ENCODE peak calls at places on chromosomes 3 and 15, in five cellular contexts. One of them, this sample, is unnamed. For H3K4me1, the result is how much of the 10 kb centered on the place peaks cover.

GRCh38 chr15:101479851-101480612 is 9.5 kb downstream of the PCSK6 start:
- DNase-seq in tibial artery: no peak
- DNase-seq in uterus: no peak
- DNase-seq in effector memory CD4-positive, alpha-beta T cell: no peak
- DNase-seq in adrenal gland: no peak
- DNase-seq in this sample: no peak

GRCh38 chr15:84684092-84684491 is 26.1 kb upstream of the NMB start:
- DNase-seq in uterus: no peak
- DNase-seq in adrenal gland: no peak
- DNase-seq in effector memory CD4-positive, alpha-beta T cell: no peak
- DNase-seq in tibial artery: no peak
- DNase-seq in this sample: no peak

GRCh38 chr3:193572426-193572908 is 17.8 kb upstream of the ATP13A4 start:
- DNase-seq in tibial artery: no peak
- DNase-seq in adrenal gland: peak
- DNase-seq in effector memory CD4-positive, alpha-beta T cell: no peak
- DNase-seq in uterus: peak
- DNase-seq in this sample: peak

GRCh38 chr15:73862276-73862675 is 11.1 kb upstream of the TBC1D21 start:
- DNase-seq in uterus: no peak
- DNase-seq in effector memory CD4-positive, alpha-beta T cell: no peak
- DNase-seq in tibial artery: no peak
- DNase-seq in adrenal gland: no peak
- DNase-seq in this sample: no peak

GRCh38 chr3:148319161-148319915 is 378.4 kb upstream of the AGTR1 start:
- DNase-seq in adrenal gland: no peak
- DNase-seq in uterus: no peak
- DNase-seq in effector memory CD4-positive, alpha-beta T cell: no peak
- DNase-seq in tibial artery: no peak
- DNase-seq in this sample: no peak

GRCh38 chr15:72585659-72586058 is 68.8 kb upstream of the GOLGA6B start:
- DNase-seq in effector memory CD4-positive, alpha-beta T cell: no peak
- DNase-seq in uterus: no peak
- DNase-seq in adrenal gland: no peak
- DNase-seq in tibial artery: no peak
- DNase-seq in this sample: no peak

GRCh38 chr3:58429657-58430056 is 4.0 kb downstream of the PDHB start:
- DNase-seq in adrenal gland: no peak
- DNase-seq in tibial artery: no peak
- DNase-seq in uterus: no peak
- DNase-seq in effector memory CD4-positive, alpha-beta T cell: no peak
- DNase-seq in this sample: no peak

GRCh38 chr3:1477669-1478068 is 384.8 kb downstream of the CNTN6 start:
- DNase-seq in uterus: no peak
- DNase-seq in adrenal gland: no peak
- DNase-seq in effector memory CD4-positive, alpha-beta T cell: no peak
- DNase-seq in tibial artery: no peak
- DNase-seq in this sample: no peak

GRCh38 chr15:31020542-31020941 is 29.1 kb upstream of the MTMR10 start:
- DNase-seq in adrenal gland: no peak
- DNase-seq in uterus: no peak
- DNase-seq in tibial artery: no peak
- DNase-seq in effector memory CD4-positive, alpha-beta T cell: no peak
- DNase-seq in this sample: no peak

DNA sequence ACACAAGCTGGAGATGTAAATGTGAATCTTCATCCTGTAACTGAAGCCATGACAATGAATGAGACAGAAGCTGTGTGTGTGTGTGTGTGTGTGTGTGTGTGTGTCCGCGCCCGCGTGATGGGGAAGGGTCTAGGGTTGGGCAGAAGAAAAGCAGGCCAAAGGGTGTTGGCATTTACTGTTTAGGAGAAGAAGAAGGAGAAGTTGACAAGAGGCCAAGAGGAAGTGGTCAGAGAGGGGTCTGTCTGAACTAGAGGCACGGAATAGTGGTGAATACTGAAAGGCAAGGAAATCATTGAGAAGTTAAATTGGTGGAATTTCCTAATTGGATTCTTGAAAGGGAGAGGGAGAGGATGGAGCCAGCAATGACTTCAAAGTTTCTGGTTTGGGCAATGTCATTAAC is 5.6 kb upstream of the NCEH1 start:
- DNase-seq in adrenal gland: peak
- DNase-seq in uterus: no peak
- DNase-seq in effector memory CD4-positive, alpha-beta T cell: no peak
- DNase-seq in tibial artery: no peak
- DNase-seq in this sample: no peak
- H3K4me1 ChIP-seq in adrenal gland: under half
- H3K4me1 ChIP-seq in uterus: under half
- H3K4me1 ChIP-seq in effector memory CD4-positive, alpha-beta T cell: under half
- H3K4me1 ChIP-seq in tibial artery: under half
- H3K4me1 ChIP-seq in this sample: under half

GRCh38 chr15:65612616-65612946 is 1.6 kb upstream of the INTS14 start:
- DNase-seq in effector memory CD4-positive, alpha-beta T cell: no peak
- DNase-seq in uterus: no peak
- DNase-seq in adrenal gland: no peak
- DNase-seq in tibial artery: no peak
- DNase-seq in this sample: no peak
- H3K4me3 ChIP-seq in effector memory CD4-positive, alpha-beta T cell: no peak
- H3K4me3 ChIP-seq in uterus: no peak
- H3K4me3 ChIP-seq in adrenal gland: no peak
- H3K4me3 ChIP-seq in tibial artery: no peak
- H3K4me3 ChIP-seq in this sample: no peak

DNA sequence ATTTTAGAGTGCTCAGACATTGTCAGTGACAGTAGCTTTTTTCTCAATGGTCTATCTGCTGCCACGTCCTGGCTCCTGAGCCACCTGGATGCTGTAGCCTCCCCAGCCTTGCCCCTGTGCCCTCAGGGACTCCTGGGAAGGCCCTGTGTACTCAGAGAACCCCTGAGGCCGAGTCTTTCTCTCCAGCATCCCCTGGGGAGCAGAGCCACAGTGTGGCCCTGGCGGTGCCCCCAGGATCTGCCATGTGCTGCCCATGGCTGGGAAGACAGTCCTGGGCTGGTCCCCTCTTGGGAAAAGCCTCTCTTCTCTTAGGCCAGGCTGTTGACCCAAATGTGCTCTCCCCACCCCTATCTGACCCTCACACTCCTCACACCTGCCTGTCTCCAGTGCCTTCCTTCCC is 5.0 kb downstream of the MYD88 start:
- DNase-seq in uterus: no peak
- DNase-seq in tibial artery: peak
- DNase-seq in effector memory CD4-positive, alpha-beta T cell: no peak
- DNase-seq in adrenal gland: no peak
- DNase-seq in this sample: no peak
- H3K27ac ChIP-seq in uterus: no peak
- H3K27ac ChIP-seq in tibial artery: no peak
- H3K27ac ChIP-seq in effector memory CD4-positive, alpha-beta T cell: no peak
- H3K27ac ChIP-seq in adrenal gland: no peak
- H3K27ac ChIP-seq in this sample: no peak

GRCh38 chr15:47742742-47743141 is 25.4 kb downstream of the SEMA6D start:
- DNase-seq in adrenal gland: no peak
- DNase-seq in tibial artery: no peak
- DNase-seq in effector memory CD4-positive, alpha-beta T cell: no peak
- DNase-seq in uterus: no peak
- DNase-seq in this sample: no peak
- H3K4me1 ChIP-seq in adrenal gland: under half
- H3K4me1 ChIP-seq in tibial artery: under half
- H3K4me1 ChIP-seq in effector memory CD4-positive, alpha-beta T cell: under half
- H3K4me1 ChIP-seq in uterus: under half
- H3K4me1 ChIP-seq in this sample: under half

GRCh38 chr3:69888040-69888945 is 111.2 kb upstream of the SAMMSON start:
- DNase-seq in adrenal gland: no peak
- DNase-seq in effector memory CD4-positive, alpha-beta T cell: no peak
- DNase-seq in tibial artery: no peak
- DNase-seq in uterus: no peak
- DNase-seq in this sample: no peak

GRCh38 chr3:69890094-69890493 is 109.4 kb upstream of the SAMMSON start:
- DNase-seq in uterus: no peak
- DNase-seq in tibial artery: no peak
- DNase-seq in effector memory CD4-positive, alpha-beta T cell: no peak
- DNase-seq in adrenal gland: no peak
- DNase-seq in this sample: no peak

GRCh38 chr3:69890691-69891090 is 108.8 kb upstream of the SAMMSON start:
- DNase-seq in tibial artery: no peak
- DNase-seq in adrenal gland: no peak
- DNase-seq in effector memory CD4-positive, alpha-beta T cell: no peak
- DNase-seq in uterus: no peak
- DNase-seq in this sample: no peak

GRCh38 chr3:69892706-69893105 is 106.8 kb upstream of the SAMMSON start:
- DNase-seq in adrenal gland: no peak
- DNase-seq in effector memory CD4-positive, alpha-beta T cell: no peak
- DNase-seq in tibial artery: no peak
- DNase-seq in uterus: no peak
- DNase-seq in this sample: no peak

GRCh38 chr3:69888946-69889315 is 110.6 kb upstream of the SAMMSON start:
- DNase-seq in uterus: no peak
- DNase-seq in tibial artery: no peak
- DNase-seq in effector memory CD4-positive, alpha-beta T cell: no peak
- DNase-seq in adrenal gland: no peak
- DNase-seq in this sample: no peak
- H3K4me3 ChIP-seq in uterus: no peak
- H3K4me3 ChIP-seq in tibial artery: peak
- H3K4me3 ChIP-seq in effector memory CD4-positive, alpha-beta T cell: no peak
- H3K4me3 ChIP-seq in adrenal gland: no peak
- H3K4me3 ChIP-seq in this sample: no peak

DNA sequence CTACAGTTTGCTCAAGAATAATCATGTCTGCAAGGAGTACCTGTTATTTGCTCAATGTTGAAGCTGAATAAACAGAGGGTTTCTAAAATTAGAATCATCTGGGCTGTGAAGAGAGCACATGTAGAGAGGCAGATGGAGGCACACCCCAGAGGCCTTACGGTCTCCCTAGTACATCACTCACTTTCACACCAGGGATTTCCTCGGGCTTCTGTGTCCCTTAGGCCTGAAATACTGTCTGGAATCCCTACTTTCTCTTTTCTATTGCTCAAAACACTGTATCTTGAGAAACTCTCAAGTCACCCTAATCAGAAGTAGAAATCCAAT is 473.7 kb upstream of the ROBO2 start:
- DNase-seq in uterus: no peak
- DNase-seq in tibial artery: no peak
- DNase-seq in effector memory CD4-positive, alpha-beta T cell: no peak
- DNase-seq in adrenal gland: no peak
- DNase-seq in this sample: no peak
- H3K27ac ChIP-seq in uterus: no peak
- H3K27ac ChIP-seq in tibial artery: no peak
- H3K27ac ChIP-seq in effector memory CD4-positive, alpha-beta T cell: no peak
- H3K27ac ChIP-seq in adrenal gland: no peak
- H3K27ac ChIP-seq in this sample: no peak